ENCODE peak calls at places on chromosomes 6 and 20, in ten cellular contexts. I, P, S, W, O, E, H, F, D and A are unnamed samples.

GRCh38 chr6:166202321-166202733 is 34.7 kb upstream of the TBXT start:
- DNase-seq in E (no peak), O (no peak), I (no peak), P (no peak), S (no peak), D (no peak), W (no peak), F (no peak), H (no peak), A (no peak)

GRCh38 chr6:3697609-3698008 is 53.9 kb downstream of the PXDC1 start:
- DNase-seq in W (peak; percentile 94), D (no peak), H (no peak), P (no peak), O (peak; percentile 61), I (no peak), S (no peak), E (peak; percentile 92), F (no peak), A (no peak)

GRCh38 chr6:116424001-116424400 is 37.2 kb upstream of the CALHM6 start:
- DNase-seq in O (peak; percentile 57), E (peak; percentile 78), H (no peak), F (no peak), D (no peak), S (no peak), P (no peak), I (no peak), W (no peak), A (no peak)

GRCh38 chr6:80872194-80872950 is 765.9 kb downstream of the BCKDHB start:
- DNase-seq in P (peak; percentile 64), S (peak; percentile 7), H (peak; percentile 72), F (no peak), W (peak; percentile 1), I (no peak), O (no peak), D (no peak), E (no peak), A (no peak)

GRCh38 chr6:52560462-52560861 is 16.4 kb downstream of the TRAM2 start:
- DNase-seq in H (no peak), O (peak; percentile 53), E (no peak), W (no peak), D (no peak), P (no peak), F (no peak), I (no peak), S (no peak), A (no peak)

GRCh38 chr6:73515204-73516101 is 5.4 kb downstream of the EEF1A1 start:
- DNase-seq in F (peak; percentile 72), S (peak; percentile 37), E (peak; percentile 88), I (peak; percentile 66), D (peak; percentile 48), P (peak; percentile 70), H (no peak), O (peak; percentile 89), W (peak; percentile 91), A (no peak)

GRCh38 chr6:32176476-32177181 is 745 bp upstream of the AGPAT1 start:
- DNase-seq in F (no peak), I (no peak), H (no peak), E (peak; percentile 75), D (no peak), S (peak; percentile 24), P (no peak), O (peak; percentile 84), W (peak; percentile 81), A (no peak)

GRCh38 chr20:32903666-32904175 is 45.0 kb downstream of the EFCAB8 start:
- DNase-seq in D (no peak), F (no peak), H (no peak), I (no peak), O (no peak), P (no peak), E (no peak), S (no peak), W (no peak), A (no peak)

DNA sequence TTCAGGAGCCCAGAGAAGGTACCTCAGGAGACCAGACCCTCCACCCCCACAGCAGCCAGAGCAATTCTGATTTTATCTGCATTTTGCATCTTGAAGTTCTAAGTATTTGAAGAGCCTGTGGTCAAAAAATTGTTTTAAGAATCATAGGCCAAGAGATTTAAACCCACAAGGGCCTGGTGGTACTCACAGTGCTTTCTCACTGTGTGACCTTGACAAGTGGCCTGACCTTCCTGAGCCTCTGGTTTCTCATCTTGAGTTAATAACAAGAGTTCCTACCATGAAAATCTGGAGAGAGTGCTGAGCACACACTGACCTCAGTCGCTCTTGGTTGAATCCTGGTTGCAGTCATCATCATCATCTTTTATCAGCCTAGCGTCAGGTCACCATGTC is 45.4 kb upstream of the ID1 start:
- DNase-seq in F (no peak), I (no peak), E (no peak), H (no peak), P (no peak), S (no peak), D (no peak), O (peak; percentile 85), W (no peak), A (no peak)
- H3K36me3 ChIP-seq in F (peaks cover 59% of the 10 kb centered on the region), I (peaks cover 31% of the 10 kb centered on the region), E (peaks cover 45% of the 10 kb centered on the region), H (peaks cover 37% of the 10 kb centered on the region), P (peaks cover 57% of the 10 kb centered on the region), S (no peaks in the 10 kb centered on the region), D (peaks cover 81% of the 10 kb centered on the region), O (peaks cover 64% of the 10 kb centered on the region), W (peaks cover 15% of the 10 kb centered on the region), A (peaks cover 2% of the 10 kb centered on the region)

GRCh38 chr6:108546079-108547049 is 14.4 kb upstream of the FOXO3 start:
- DNase-seq in H (no peak), W (no peak), O (no peak), F (no peak), I (no peak), D (no peak), E (no peak), S (no peak), P (no peak), A (no peak)

GRCh38 chr6:108543165-108543940 is 17.4 kb upstream of the FOXO3 start:
- DNase-seq in D (no peak), S (no peak), H (no peak), E (no peak), O (no peak), W (no peak), F (no peak), P (no peak), I (no peak), A (no peak)

GRCh38 chr6:108544586-108544985 is 16.1 kb upstream of the FOXO3 start:
- DNase-seq in H (no peak), E (peak; percentile 60), W (peak; percentile 67), D (no peak), P (no peak), F (no peak), O (no peak), S (no peak), I (no peak), A (no peak)

DNA sequence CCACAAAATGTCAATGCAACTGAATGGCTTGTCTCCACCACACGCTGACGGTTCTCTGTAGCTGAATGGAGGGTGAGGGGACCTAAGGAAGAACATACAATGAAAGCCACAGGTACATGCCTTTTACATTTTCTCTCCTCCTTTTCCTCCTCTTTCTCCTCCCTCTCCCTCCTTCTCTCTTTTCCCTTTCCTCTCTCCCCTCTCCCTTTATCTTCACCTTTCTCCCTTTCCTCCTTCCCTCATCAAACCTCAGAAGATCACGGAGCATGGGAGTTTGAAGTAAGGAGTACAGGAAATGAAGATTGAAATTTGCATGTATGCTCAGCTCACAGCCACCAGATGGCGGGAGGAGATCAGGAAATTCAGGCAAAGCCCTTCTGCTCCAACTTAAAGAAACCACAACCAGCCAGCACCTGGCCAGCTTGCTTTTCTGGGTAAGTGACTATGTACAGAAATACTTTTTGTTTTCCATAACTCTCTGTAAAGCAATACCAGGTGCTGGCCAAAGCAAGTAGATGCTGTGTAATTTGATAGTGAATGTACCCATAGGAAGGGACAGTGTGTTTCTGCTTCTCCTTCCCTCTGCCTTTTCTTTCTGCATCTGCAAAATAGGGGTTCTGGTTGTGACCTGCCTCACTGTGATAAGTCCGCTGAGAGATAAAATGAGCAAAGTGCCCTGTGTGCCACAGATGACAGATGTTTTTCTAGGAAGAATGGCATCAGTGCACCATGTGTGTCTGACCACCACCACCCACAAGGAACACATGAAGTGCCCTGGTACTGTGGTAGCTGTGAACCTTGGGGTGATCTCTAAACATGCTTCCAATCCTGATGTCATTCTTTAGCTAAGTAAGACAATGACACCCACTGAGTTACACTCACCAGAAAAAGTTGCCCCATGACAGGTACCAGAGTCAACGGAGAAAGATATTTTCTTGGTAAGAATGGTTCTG is 18.6 kb upstream of the FOXO3 start:
- DNase-seq in I (peak; percentile 65), S (peak; percentile 68), D (peak; percentile 81), W (peak; percentile 87), F (peak; percentile 89), O (peak; percentile 73), H (peak; percentile 64), E (peak; percentile 87), P (peak; percentile 75), A (no peak)
- H3K4me3 ChIP-seq in I (no peak overlapping the region), S (no peak overlapping the region), D (peak overlapping the region; percentile 18), W (peak overlapping the region; percentile 9), F (no peak overlapping the region), O (no peak overlapping the region), H (no peak overlapping the region), E (no peak overlapping the region), P (no peak overlapping the region), A (no peak overlapping the region)

GRCh38 chr20:1788039-1788438 is 107.2 kb upstream of the SIRPA start:
- DNase-seq in P (no peak), F (no peak), H (no peak), E (no peak), W (no peak), S (no peak), I (no peak), O (no peak), D (no peak), A (no peak)
- H3K36me3 ChIP-seq in P (no peaks in the 10 kb centered on the region), F (no peaks in the 10 kb centered on the region), H (no peaks in the 10 kb centered on the region), E (no peaks in the 10 kb centered on the region), W (no peaks in the 10 kb centered on the region), S (no peaks in the 10 kb centered on the region), I (no peaks in the 10 kb centered on the region), O (no peaks in the 10 kb centered on the region), D (no peaks in the 10 kb centered on the region), A (no peaks in the 10 kb centered on the region)

GRCh38 chr6:75494290-75494689 is 690 bp upstream of the FILIP1 start:
- DNase-seq in P (no peak), D (no peak), O (peak; percentile 17), W (no peak), I (no peak), S (no peak), F (no peak), H (no peak), E (no peak), A (no peak)

GRCh38 chr6:75493400-75494064 is at the start of gene FILIP1:
- DNase-seq in O (peak; percentile 79), D (no peak), W (peak; percentile 60), E (peak; percentile 56), I (no peak), F (peak; percentile 27), S (peak; percentile 18), P (peak; percentile 80), H (no peak), A (peak; percentile 23)

GRCh38 chr6:75489025-75489424 is 4.6 kb downstream of the FILIP1 start:
- DNase-seq in E (peak; percentile 27), F (no peak), O (peak; percentile 63), D (no peak), P (no peak), H (no peak), I (no peak), S (no peak), W (peak; percentile 51), A (no peak)

GRCh38 chr6:75491302-75491701 is 2.3 kb downstream of the FILIP1 start:
- DNase-seq in P (no peak), O (no peak), E (no peak), H (no peak), I (no peak), S (no peak), W (no peak), F (no peak), D (no peak), A (no peak)

DNA sequence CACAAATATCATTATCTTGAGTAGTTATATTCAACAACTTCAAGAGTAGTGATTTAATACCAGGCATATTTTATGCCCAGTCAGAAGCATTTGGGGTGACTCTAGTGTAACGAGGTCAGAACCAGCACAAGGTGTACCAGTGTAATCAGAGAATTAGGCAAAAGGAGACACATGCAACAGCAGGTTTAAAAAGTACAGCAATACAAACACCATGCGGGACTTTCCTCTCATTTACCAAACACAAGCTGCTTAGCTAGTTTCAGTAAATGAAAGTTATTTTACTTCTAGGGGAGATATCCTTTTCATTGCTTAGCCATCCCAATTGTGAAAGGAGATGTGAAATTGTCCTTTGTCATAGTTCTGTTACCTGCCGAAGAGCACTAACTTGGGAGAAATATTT is 831 bp downstream of the FILIP1 start:
- DNase-seq in O (peak; percentile 12), I (no peak), H (no peak), E (no peak), P (no peak), F (no peak), W (no peak), D (no peak), S (no peak), A (no peak)
- H3K4me3 ChIP-seq in O (no peak overlapping the region), I (no peak overlapping the region), H (peak overlapping the region; percentile 27), E (no peak overlapping the region), P (peak overlapping the region; percentile 50), F (no peak overlapping the region), W (no peak overlapping the region), D (peak overlapping the region; percentile 26), S (peak overlapping the region; percentile 32), A (no peak overlapping the region)